ENCODE peak calls at places on chromosomes 5 and 9, in nine cellular contexts. A is right lobe of liver, W is spleen, N is heart left ventricle, Y is transverse colon, V is A549, B is esophagus squamous epithelium, J is IMR-90, M is thyroid gland. U is an unnamed sample.

GRCh38 chr9:125795970-125796596 is 48.9 kb downstream of the PBX3 start:
- DNase-seq in A (no peak), W (no peak), N (no peak), Y (no peak), V (no peak), B (no peak), J (no peak), M (no peak), U (no peak)

GRCh38 chr5:43540746-43541145 is 16.1 kb downstream of the PAIP1 start:
- DNase-seq in A (no peak), W (no peak), N (no peak), Y (no peak), V (no peak), B (no peak), J (no peak), M (no peak), U (no peak)

GRCh38 chr5:19067741-19068140 is 920.3 kb downstream of the CDH18 start:
- DNase-seq in A (no peak), W (no peak), N (no peak), Y (no peak), V (no peak), B (no peak), J (no peak), M (no peak), U (no peak)

GRCh38 chr5:67221487-67222242 is 25.1 kb upstream of the CD180 start:
- DNase-seq in A (no peak), W (peak; percentile 73), N (no peak), Y (peak; percentile 19), V (no peak), B (no peak), J (no peak), M (no peak), U (no peak)

GRCh38 chr9:93110400-93110855 is 14.4 kb downstream of the CARD19 start:
- DNase-seq in A (peak; percentile 22), W (peak; percentile 85), N (no peak), Y (no peak), V (no peak), B (no peak), J (no peak), M (no peak), U (no peak)

GRCh38 chr5:116754556-116754955 is 179.9 kb upstream of the SEMA6A start:
- DNase-seq in A (no peak), W (no peak), N (no peak), Y (no peak), V (no peak), B (no peak), J (no peak), M (no peak), U (no peak)

GRCh38 chr5:102853680-102854079 is 98.6 kb downstream of the PAM start:
- DNase-seq in A (no peak), W (no peak), N (no peak), Y (no peak), V (no peak), B (no peak), J (no peak), M (no peak), U (no peak)

GRCh38 chr9:6819112-6819511 is 61.3 kb downstream of the KDM4C start:
- DNase-seq in A (no peak), W (no peak), N (no peak), Y (no peak), V (no peak), B (no peak), J (no peak), M (no peak), U (no peak)

DNA sequence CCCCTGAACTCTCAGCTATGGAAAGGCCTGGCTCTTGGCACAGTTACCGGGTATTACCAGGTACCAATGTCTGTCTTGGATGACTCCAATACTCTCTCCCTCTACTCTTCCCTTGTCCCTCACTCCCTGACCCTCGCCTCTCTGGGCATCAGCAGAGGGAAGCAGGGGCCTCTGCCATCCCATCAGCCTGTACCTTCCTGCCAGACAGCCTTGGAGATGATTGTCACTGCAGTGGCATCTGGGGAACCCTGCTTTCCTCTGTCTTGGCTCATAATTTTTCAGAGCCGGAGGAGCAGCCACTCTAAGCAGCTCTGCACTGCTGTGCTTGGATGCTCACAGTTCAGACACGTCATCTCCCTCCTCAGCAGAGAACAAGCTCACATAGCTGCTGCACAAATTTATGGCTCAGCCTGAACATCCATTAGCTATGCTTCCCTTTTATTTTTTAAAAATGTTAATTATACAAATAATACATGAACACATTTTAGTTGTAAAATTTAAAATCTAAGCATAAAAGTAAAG is 274.1 kb downstream of the SMARCA2 start:
- DNase-seq in A (no peak), W (no peak), N (no peak), Y (no peak), V (no peak), B (no peak), J (no peak), M (peak; percentile 47), U (no peak)
- TF ChIP-seq POLR2A in A (no peak), W (no peak), N (no peak), Y (no peak), V (no peak), B (no peak), J (no peak), M (no peak), U (no peak)

DNA sequence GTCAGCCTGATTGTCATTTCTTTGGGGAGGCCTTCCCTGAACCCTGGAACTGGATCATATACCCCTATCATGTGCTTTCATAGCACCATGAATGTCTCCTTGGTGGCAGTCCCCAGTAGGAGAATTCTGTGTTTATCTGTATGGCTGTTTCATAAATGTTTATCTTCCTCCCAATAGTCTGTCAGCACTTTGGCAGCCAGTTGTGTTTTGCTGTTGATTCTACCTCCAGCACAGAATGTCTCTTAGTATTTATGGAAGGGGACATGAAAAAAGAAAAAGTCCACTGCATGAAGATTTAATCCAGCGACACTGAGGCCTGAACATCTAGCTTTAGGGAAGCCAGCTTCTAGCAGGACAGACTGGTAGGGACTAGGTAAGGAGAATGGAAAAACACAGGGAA is 38.3 kb downstream of the GHR start:
- DNase-seq in A (no peak), W (no peak), N (no peak), Y (no peak), V (no peak), B (no peak), J (no peak), M (no peak), U (no peak)
- H3K27ac ChIP-seq in A (peak overlapping the region; percentile 18), W (no peak overlapping the region), N (no peak overlapping the region), Y (no peak overlapping the region), V (no peak overlapping the region), B (no peak overlapping the region), J (no peak overlapping the region), M (no peak overlapping the region), U (no peak overlapping the region)

GRCh38 chr5:132736853-132737833 is at the start of gene KIF3A:
- DNase-seq in A (peak; percentile 98), W (peak; percentile 99), N (peak; percentile 93), Y (peak; percentile 98), V (peak; percentile 99), B (peak; percentile 70), J (peak; percentile 91), M (peak; percentile 97), U (peak; percentile 96)

GRCh38 chr5:132742158-132742557 is 4.8 kb upstream of the KIF3A start:
- DNase-seq in A (no peak), W (no peak), N (no peak), Y (no peak), V (no peak), B (no peak), J (no peak), M (no peak), U (no peak)

GRCh38 chr5:132734687-132735086 is 2.7 kb downstream of the KIF3A start:
- DNase-seq in A (no peak), W (no peak), N (no peak), Y (no peak), V (no peak), B (no peak), J (no peak), M (no peak), U (no peak)

GRCh38 chr5:132739232-132739631 is 1.9 kb upstream of the KIF3A start:
- DNase-seq in A (no peak), W (no peak), N (no peak), Y (no peak), V (no peak), B (no peak), J (no peak), M (no peak), U (no peak)

DNA sequence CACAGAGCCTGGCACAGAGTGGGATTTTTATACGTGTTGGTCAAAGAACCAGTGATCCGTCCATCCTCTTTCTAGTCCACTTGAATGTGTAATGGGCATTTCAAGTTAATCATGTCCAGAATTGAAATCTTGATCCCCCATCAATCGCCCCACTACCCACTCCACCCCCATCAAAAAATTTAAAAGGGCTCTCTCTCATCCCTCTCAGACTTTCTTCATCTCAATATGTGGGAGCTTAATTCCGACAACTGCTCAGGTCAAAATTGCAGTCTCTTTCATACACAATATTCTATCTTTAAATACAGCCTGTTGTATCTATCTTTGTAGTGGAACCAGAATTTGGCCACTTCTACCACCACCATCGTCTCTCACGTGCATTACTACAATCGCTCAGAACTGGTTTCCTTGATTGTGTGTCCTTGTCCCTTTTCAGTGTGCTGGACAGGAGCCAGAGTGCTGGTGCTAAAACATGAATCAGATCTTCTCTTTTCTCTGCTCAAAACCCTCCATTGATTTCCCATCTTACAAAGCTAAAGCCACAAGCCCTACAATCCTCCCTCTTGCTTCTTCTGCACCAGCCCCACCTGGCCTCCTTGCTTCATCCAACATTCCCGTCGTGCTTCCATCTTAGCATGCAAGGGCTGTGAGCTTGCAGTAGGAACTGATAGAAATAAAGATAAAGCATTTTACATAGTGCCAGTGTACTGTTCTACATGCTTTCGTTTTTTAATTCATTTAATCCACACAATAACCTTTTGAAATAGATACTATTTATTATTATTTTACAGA is 830 bp upstream of the KIF3A start:
- DNase-seq in A (no peak), W (no peak), N (no peak), Y (no peak), V (no peak), B (no peak), J (no peak), M (peak; percentile 41), U (no peak)
- TF ChIP-seq POLR2A in A (no peak), W (no peak), N (no peak), Y (no peak), V (no peak), B (no peak), J (no peak), M (no peak), U (no peak)

GRCh38 chr5:160262665-160263064 is 33.4 kb downstream of the FABP6 start:
- DNase-seq in A (no peak), W (peak; percentile 79), N (peak; percentile 24), Y (peak; percentile 61), V (no peak), B (no peak), J (no peak), M (no peak), U (no peak)

GRCh38 chr5:160266044-160266718 is 36.9 kb downstream of the FABP6 start:
- DNase-seq in A (no peak), W (peak; percentile 50), N (no peak), Y (no peak), V (no peak), B (no peak), J (no peak), M (no peak), U (no peak)

GRCh38 chr5:160260881-160261815 is 31.8 kb downstream of the FABP6 start:
- DNase-seq in A (no peak), W (peak; percentile 80), N (peak; percentile 22), Y (peak; percentile 56), V (no peak), B (no peak), J (peak; percentile 99), M (peak; percentile 67), U (peak; percentile 91)

GRCh38 chr5:160262151-160262550 is 32.8 kb downstream of the FABP6 start:
- DNase-seq in A (no peak), W (peak; percentile 49), N (no peak), Y (no peak), V (no peak), B (no peak), J (no peak), M (no peak), U (no peak)

DNA sequence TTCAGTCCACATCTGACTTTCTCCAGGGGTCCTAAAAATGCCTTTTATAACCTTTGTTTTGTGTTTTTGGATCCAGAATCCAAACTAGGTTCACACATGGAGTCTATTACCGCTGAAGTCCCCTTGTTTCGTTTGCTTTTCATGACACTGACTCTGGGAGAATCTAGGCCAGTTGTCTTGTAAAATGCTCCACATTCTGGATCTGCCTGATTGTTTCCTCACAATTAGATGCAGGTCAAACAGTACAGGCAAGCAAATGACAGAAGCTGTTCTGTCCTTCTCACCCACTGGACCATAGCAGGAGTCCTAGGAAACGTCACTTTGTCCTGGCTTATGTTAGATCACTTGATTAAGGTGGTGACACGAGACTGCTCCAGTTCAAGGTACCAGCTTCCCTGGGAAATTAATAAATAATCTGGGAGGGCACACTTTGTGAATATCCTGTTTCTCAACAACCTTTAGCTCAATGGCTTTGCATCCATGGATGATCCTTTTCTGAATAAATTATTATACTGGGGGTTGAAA is 34.1 kb downstream of the FABP6 start:
- DNase-seq in A (no peak), W (no peak), N (no peak), Y (no peak), V (no peak), B (no peak), J (no peak), M (no peak), U (no peak)
- H3K27ac ChIP-seq in A (no peak overlapping the region), W (no peak overlapping the region), N (no peak overlapping the region), Y (no peak overlapping the region), V (no peak overlapping the region), B (no peak overlapping the region), J (no peak overlapping the region), M (peak overlapping the region; percentile 79), U (no peak overlapping the region)

U was measured in testis.